ENCODE peak calls at places on chromosomes 16 and 17, in ten cellular contexts. C is CD8-positive, alpha-beta T cell; J is mesendoderm; H is esophagus muscularis mucosa; L is mammary epithelial cell; B is fibroblast of lung; T is HCT116; Z is breast epithelium; M is mesenchymal stem cell; K is left lung. F is an unnamed sample.

GRCh38 chr17:4642286-4642685 is 808 bp upstream of the ALOX15 start:
- DNase-seq in C (no peak), J (no peak), H (no peak), L (no peak), B (no peak), T (no peak), Z (no peak), M (no peak), K (no peak), F (no peak)

GRCh38 chr17:72772331-72772821 is 320.1 kb downstream of the SLC39A11 start:
- DNase-seq in C (no peak), J (no peak), H (no peak), L (no peak), B (no peak), T (no peak), Z (no peak), M (no peak), K (no peak), F (no peak)

GRCh38 chr17:1644493-1645206 is 882 bp downstream of the SCARF1 start:
- DNase-seq in C (no peak), J (no peak), H (no peak), L (peak; percentile 82), B (no peak), T (no peak), Z (no peak), M (peak; percentile 69), K (peak; percentile 74), F (peak; percentile 28)

GRCh38 chr16:4523686-4524085 is 14.9 kb downstream of the CDIP1 start:
- DNase-seq in C (no peak), J (no peak), H (no peak), L (no peak), B (no peak), T (no peak), Z (no peak), M (no peak), K (no peak), F (no peak)

GRCh38 chr17:61738249-61738648 is 125.1 kb downstream of the BRIP1 start:
- DNase-seq in C (no peak), J (no peak), H (no peak), L (no peak), B (no peak), T (no peak), Z (no peak), M (no peak), K (no peak), F (no peak)

GRCh38 chr17:9162275-9162985 is 141.1 kb downstream of the NTN1 start:
- DNase-seq in C (no peak), J (peak; percentile 55), H (no peak), L (no peak), B (no peak), T (no peak), Z (no peak), M (no peak), K (no peak), F (no peak)

GRCh38 chr17:68621065-68621464 is 19.9 kb upstream of the FAM20A start:
- DNase-seq in C (no peak), J (no peak), H (no peak), L (no peak), B (no peak), T (no peak), Z (no peak), M (no peak), K (no peak), F (no peak)

GRCh38 chr17:19018600-19018950 is 14.0 kb upstream of the FAM83G start:
- DNase-seq in C (no peak), J (no peak), H (no peak), L (no peak), B (no peak), T (no peak), Z (no peak), M (no peak), K (peak; percentile 50), F (no peak)

GRCh38 chr17:5706835-5707234 is 122.5 kb upstream of the NLRP1 start:
- DNase-seq in C (peak; percentile 61), J (peak; percentile 86), H (no peak), L (peak; percentile 26), B (peak; percentile 54), T (peak; percentile 33), Z (no peak), M (peak; percentile 65), K (no peak), F (no peak)

GRCh38 chr17:5705876-5706420 is 121.6 kb upstream of the NLRP1 start:
- DNase-seq in C (no peak), J (no peak), H (no peak), L (no peak), B (no peak), T (no peak), Z (no peak), M (no peak), K (no peak), F (no peak)

GRCh38 chr17:5708344-5708743 is 124.0 kb upstream of the NLRP1 start:
- DNase-seq in C (no peak), J (no peak), H (no peak), L (no peak), B (no peak), T (no peak), Z (no peak), M (no peak), K (no peak), F (no peak)

GRCh38 chr17:5705081-5705875 is 121.0 kb upstream of the NLRP1 start:
- DNase-seq in C (no peak), J (peak; percentile 84), H (no peak), L (no peak), B (peak; percentile 4), T (no peak), Z (no peak), M (no peak), K (no peak), F (no peak)

GRCh38 chr17:5707482-5707881 is 123.2 kb upstream of the NLRP1 start:
- DNase-seq in C (no peak), J (no peak), H (no peak), L (no peak), B (no peak), T (no peak), Z (no peak), M (no peak), K (no peak), F (no peak)
- H3K4me3 ChIP-seq in C (no peak overlapping the region), J (no peak overlapping the region), H (no peak overlapping the region), L (no peak overlapping the region), B (no peak overlapping the region), T (no peak overlapping the region), Z (no peak overlapping the region), M (no peak overlapping the region), K (no peak overlapping the region), F (no peak overlapping the region)

DNA sequence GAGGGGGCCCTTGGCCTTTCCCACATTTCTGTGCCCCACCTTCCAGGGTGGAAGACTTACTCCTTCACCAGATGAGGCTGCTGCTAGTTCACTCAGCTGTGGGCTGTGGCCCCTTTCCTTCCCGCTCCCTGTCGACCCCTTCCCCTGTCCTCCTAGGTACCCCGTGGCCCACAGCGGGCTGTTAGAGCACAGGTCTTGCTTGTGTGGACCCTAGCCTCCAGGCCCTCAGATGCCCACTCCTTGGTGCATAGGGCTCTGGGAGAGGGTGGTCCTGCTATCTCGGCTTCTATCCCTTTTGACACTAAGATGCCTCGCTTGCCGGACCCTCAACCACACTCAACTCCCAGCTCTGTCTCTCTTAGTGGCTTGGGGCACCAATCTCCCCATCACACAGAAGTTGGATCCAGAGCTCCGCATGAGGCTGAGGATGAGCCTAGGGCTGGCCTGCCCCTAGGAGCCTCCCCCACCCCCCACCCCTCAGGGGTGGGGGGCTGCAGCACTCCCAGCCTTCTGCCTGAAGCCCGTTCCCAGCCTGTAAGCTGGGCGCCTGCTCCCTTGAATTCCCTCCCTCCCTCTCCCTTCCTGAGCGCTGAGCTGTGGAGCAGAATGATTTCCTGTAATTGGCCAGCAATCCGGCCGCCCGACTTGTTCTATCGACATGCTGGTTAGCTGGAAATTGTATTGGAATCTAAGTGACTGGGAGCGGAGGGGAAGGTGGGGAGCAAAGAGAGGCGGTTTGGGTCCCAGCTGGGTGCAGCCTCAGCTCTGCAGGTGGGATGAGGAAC is 30.9 kb downstream of the DCAKD start:
- DNase-seq in C (no peak), J (peak; percentile 57), H (no peak), L (no peak), B (peak; percentile 58), T (no peak), Z (peak; percentile 49), M (peak; percentile 57), K (no peak), F (no peak)
- H3K27me3 ChIP-seq in C (peaks cover 20% of the 10 kb centered on the region), J (peaks cover 14% of the 10 kb centered on the region), H (no peaks in the 10 kb centered on the region), L (no peaks in the 10 kb centered on the region), B (no peaks in the 10 kb centered on the region), T (no peaks in the 10 kb centered on the region), Z (no peaks in the 10 kb centered on the region), M (no peaks in the 10 kb centered on the region), K (no peaks in the 10 kb centered on the region), F (peaks cover 4% of the 10 kb centered on the region)

DNA sequence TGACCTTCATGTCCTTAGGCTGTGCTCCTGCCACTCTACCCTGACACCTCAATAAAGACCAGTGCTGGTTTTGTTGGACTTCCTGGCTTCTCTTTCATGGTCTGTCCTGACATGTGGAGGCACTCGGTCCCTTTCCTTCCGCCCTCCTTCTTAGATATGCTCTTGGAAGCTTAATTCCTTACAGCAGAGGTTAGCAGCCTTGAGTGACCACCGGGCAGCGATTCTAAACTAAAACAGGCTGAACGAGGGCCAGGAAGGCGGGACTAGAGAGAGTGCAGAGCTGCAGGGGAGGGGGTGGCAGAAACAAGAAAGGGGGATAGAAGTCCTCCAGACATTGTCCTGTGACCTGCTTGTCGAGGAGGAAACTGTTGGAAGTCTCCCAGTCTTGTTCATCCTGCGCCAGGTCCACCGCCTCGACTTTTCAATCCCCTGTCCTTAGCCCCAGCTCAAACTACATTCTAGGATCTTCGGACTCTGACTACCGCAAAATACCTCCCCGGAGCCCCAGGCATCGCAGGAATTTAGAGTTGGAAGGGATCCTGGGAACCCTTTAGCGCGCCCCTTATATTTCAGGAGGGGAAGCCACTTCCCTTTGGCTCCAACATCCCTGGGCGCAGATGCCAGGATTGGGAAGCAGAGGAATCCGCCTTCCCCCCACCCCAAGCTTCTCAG is 1.2 kb downstream of the AHSP start:
- DNase-seq in C (no peak), J (peak; percentile 18), H (no peak), L (no peak), B (no peak), T (no peak), Z (no peak), M (no peak), K (no peak), F (no peak)
- H3K4me3 ChIP-seq in C (no peak overlapping the region), J (peak overlapping the region; percentile 24), H (peak overlapping the region; percentile 46), L (no peak overlapping the region), B (no peak overlapping the region), T (no peak overlapping the region), Z (peak overlapping the region; percentile 27), M (no peak overlapping the region), K (peak overlapping the region; percentile 19), F (no peak overlapping the region)

GRCh38 chr17:15261063-15261817 is 3.9 kb downstream of the PMP22 start:
- DNase-seq in C (no peak), J (peak; percentile 79), H (peak; percentile 91), L (peak; percentile 54), B (peak; percentile 56), T (no peak), Z (peak; percentile 52), M (peak; percentile 80), K (no peak), F (no peak)

GRCh38 chr17:15261818-15262290 is 3.3 kb downstream of the PMP22 start:
- DNase-seq in C (no peak), J (peak; percentile 50), H (no peak), L (peak; percentile 40), B (peak; percentile 37), T (no peak), Z (no peak), M (peak; percentile 66), K (no peak), F (no peak)

GRCh38 chr17:15263680-15264079 is 1.4 kb downstream of the PMP22 start:
- DNase-seq in C (no peak), J (no peak), H (no peak), L (no peak), B (no peak), T (no peak), Z (no peak), M (no peak), K (no peak), F (no peak)

GRCh38 chr17:15263206-15263579 is 1.9 kb downstream of the PMP22 start:
- DNase-seq in C (no peak), J (peak; percentile 76), H (peak; percentile 97), L (peak; percentile 32), B (peak; percentile 91), T (no peak), Z (peak; percentile 82), M (peak; percentile 80), K (no peak), F (no peak)

DNA sequence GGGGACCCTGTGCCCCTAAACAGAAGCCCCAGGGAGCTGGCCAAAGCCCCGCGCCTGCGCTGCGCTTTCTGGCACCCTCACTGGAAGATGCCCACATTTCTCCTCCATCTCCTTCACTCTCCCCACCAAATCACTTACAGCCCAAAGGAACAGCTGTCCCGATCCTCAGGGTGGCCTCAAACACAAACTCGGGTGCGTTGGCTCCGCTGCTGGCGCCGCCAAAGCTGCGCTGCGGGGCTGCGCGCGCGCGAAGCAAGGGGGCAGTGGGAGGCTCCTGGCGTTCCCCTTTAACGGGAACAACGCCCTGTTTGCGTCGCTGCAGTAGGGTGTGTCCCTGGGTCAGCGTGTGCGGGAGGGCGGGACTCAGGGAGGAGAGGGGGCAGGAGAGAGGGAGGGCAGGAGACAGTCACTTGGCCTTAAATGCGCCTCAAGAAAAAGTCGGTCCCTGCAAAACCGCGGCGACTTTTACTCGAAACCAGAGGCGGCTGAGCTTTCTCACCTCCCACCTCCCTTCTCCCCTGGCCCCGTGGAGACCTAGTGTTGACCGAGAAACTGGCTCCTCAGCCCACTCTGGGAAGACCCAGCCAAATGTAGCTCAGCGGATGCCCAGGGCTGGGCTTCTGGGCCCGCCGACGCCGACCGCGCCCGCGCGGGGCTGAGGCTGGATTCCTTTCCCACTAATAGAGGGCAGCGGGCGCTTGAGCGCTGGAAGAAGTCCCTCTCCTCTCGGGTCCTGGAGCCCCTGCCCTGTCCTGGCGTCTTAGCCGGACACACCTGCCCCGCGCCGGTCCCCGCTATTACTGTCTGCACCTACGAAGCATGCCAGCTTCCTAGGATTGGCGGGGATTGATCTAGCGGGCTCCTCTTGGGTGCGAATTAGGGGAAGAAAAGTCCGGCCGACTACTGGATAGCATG is 2.6 kb downstream of the PMP22 start:
- DNase-seq in C (no peak), J (peak; percentile 82), H (peak; percentile 98), L (peak; percentile 72), B (peak; percentile 94), T (peak; percentile 87), Z (peak; percentile 80), M (peak; percentile 86), K (peak; percentile 86), F (no peak)
- H3K27me3 ChIP-seq in C (peaks cover 9% of the 10 kb centered on the region), J (peaks cover 15% of the 10 kb centered on the region), H (no peaks in the 10 kb centered on the region), L (no peaks in the 10 kb centered on the region), B (no peaks in the 10 kb centered on the region), T (no peaks in the 10 kb centered on the region), Z (no peaks in the 10 kb centered on the region), M (no peaks in the 10 kb centered on the region), K (no peaks in the 10 kb centered on the region), F (peaks cover 17% of the 10 kb centered on the region)

F was measured in PC-9.